ENCODE peak calls at places on chromosomes 2 and 18, in four cellular contexts. One of them, this sample, is unnamed.

GRCh38 chr2:207852791-207853190 is 83.1 kb upstream of the FZD5 start:
- DNase-seq in right lobe of liver: no peak
- DNase-seq in foreskin fibroblast: no peak
- DNase-seq in CD8-positive, alpha-beta T cell: no peak
- DNase-seq in this sample: no peak

GRCh38 chr2:119231975-119232665 is 8.5 kb downstream of the STEAP3 start:
- DNase-seq in right lobe of liver: no peak
- DNase-seq in foreskin fibroblast: peak
- DNase-seq in CD8-positive, alpha-beta T cell: no peak
- DNase-seq in this sample: peak

GRCh38 chr2:241892299-241893137 is 23.0 kb downstream of the RTP5 start:
- DNase-seq in foreskin fibroblast: peak
- DNase-seq in right lobe of liver: no peak
- DNase-seq in CD8-positive, alpha-beta T cell: no peak
- DNase-seq in this sample: no peak

GRCh38 chr2:25698752-25699151 is 25.4 kb upstream of the DTNB start:
- DNase-seq in right lobe of liver: no peak
- DNase-seq in CD8-positive, alpha-beta T cell: no peak
- DNase-seq in foreskin fibroblast: no peak
- DNase-seq in this sample: peak

GRCh38 chr2:14760169-14760568 is 127.7 kb downstream of the LRATD1 start:
- DNase-seq in CD8-positive, alpha-beta T cell: no peak
- DNase-seq in foreskin fibroblast: no peak
- DNase-seq in right lobe of liver: no peak
- DNase-seq in this sample: no peak

GRCh38 chr2:16207611-16208010 is 267.3 kb downstream of the MYCN start:
- DNase-seq in right lobe of liver: no peak
- DNase-seq in CD8-positive, alpha-beta T cell: no peak
- DNase-seq in foreskin fibroblast: no peak
- DNase-seq in this sample: no peak

GRCh38 chr2:18861951-18862350 is 272.6 kb upstream of the NT5C1B start:
- DNase-seq in foreskin fibroblast: no peak
- DNase-seq in right lobe of liver: no peak
- DNase-seq in CD8-positive, alpha-beta T cell: no peak
- DNase-seq in this sample: no peak

GRCh38 chr18:34709104-34709503 is 994 bp upstream of the DTNA start:
- DNase-seq in right lobe of liver: no peak
- DNase-seq in foreskin fibroblast: peak
- DNase-seq in CD8-positive, alpha-beta T cell: no peak
- DNase-seq in this sample: peak

GRCh38 chr2:235496239-235496621 is 2.4 kb downstream of the AGAP1 start:
- DNase-seq in CD8-positive, alpha-beta T cell: no peak
- DNase-seq in foreskin fibroblast: peak
- DNase-seq in right lobe of liver: no peak
- DNase-seq in this sample: peak

GRCh38 chr2:6913415-6914157 is 3.6 kb upstream of the RNF144A start:
- DNase-seq in CD8-positive, alpha-beta T cell: peak
- DNase-seq in foreskin fibroblast: no peak
- DNase-seq in right lobe of liver: no peak
- DNase-seq in this sample: no peak

GRCh38 chr2:74026674-74027294 is 42.1 kb downstream of the TET3 start:
- DNase-seq in foreskin fibroblast: no peak
- DNase-seq in right lobe of liver: no peak
- DNase-seq in CD8-positive, alpha-beta T cell: no peak
- DNase-seq in this sample: no peak

GRCh38 chr18:58288922-58289797 is 245.1 kb downstream of the NEDD4L start:
- DNase-seq in CD8-positive, alpha-beta T cell: no peak
- DNase-seq in foreskin fibroblast: peak
- DNase-seq in right lobe of liver: no peak
- DNase-seq in this sample: peak

GRCh38 chr18:33210575-33211189 is 229.8 kb downstream of the CCDC178 start:
- DNase-seq in CD8-positive, alpha-beta T cell: no peak
- DNase-seq in foreskin fibroblast: peak
- DNase-seq in right lobe of liver: no peak
- DNase-seq in this sample: peak

GRCh38 chr2:159617651-159618050 is 1.3 kb upstream of the BAZ2B start:
- DNase-seq in CD8-positive, alpha-beta T cell: no peak
- DNase-seq in right lobe of liver: no peak
- DNase-seq in foreskin fibroblast: no peak
- DNase-seq in this sample: peak

GRCh38 chr2:216328347-216328746 is 43.9 kb downstream of the MARCHF4 start:
- DNase-seq in foreskin fibroblast: no peak
- DNase-seq in right lobe of liver: no peak
- DNase-seq in CD8-positive, alpha-beta T cell: no peak
- DNase-seq in this sample: peak

GRCh38 chr18:45156941-45157340 is 458.3 kb upstream of the SLC14A2 start:
- DNase-seq in right lobe of liver: no peak
- DNase-seq in CD8-positive, alpha-beta T cell: no peak
- DNase-seq in foreskin fibroblast: no peak
- DNase-seq in this sample: peak

GRCh38 chr2:177001334-177001733 is 211.3 kb upstream of the HNRNPA3 start:
- DNase-seq in foreskin fibroblast: no peak
- DNase-seq in CD8-positive, alpha-beta T cell: no peak
- DNase-seq in right lobe of liver: no peak
- DNase-seq in this sample: no peak

DNA sequence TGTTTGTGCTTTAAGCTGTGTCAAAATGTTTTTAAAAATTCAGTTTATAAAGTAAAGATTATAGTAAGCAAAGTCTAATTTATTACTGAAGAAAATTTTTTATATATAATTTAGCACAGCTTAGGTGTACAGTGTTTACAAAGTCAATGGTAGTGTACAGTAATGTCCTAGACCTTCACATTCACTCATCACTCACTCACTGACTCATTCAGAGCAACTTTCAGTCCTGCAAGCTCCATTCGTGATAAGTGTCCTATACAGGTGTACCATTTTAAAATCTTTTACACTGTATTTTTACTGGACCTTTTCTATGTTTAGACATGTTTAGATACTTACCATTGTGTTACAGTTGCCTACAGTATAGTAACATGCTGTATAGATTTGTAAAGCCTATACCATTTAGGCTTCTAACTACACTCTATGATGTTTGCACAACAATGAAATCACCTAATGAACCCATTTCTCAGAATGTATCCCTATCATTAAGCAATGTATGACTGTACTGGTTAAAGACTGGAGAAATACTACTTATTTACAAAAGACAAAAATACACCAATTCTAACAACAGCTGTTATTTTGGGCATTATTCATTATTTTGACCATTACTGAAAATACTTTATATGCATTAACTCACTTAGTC is 95.1 kb downstream of the STRN start:
- DNase-seq in CD8-positive, alpha-beta T cell: no peak
- DNase-seq in right lobe of liver: no peak
- DNase-seq in foreskin fibroblast: no peak
- DNase-seq in this sample: peak
- H3K4me3 ChIP-seq in CD8-positive, alpha-beta T cell: no peak
- H3K4me3 ChIP-seq in right lobe of liver: no peak
- H3K4me3 ChIP-seq in foreskin fibroblast: no peak
- H3K4me3 ChIP-seq in this sample: no peak

GRCh38 chr2:127196998-127197397 is 23.1 kb downstream of the CYP27C1 start:
- DNase-seq in right lobe of liver: no peak
- DNase-seq in CD8-positive, alpha-beta T cell: no peak
- DNase-seq in foreskin fibroblast: no peak
- DNase-seq in this sample: no peak
- TF ChIP-seq CTCF in right lobe of liver: peak
- TF ChIP-seq CTCF in CD8-positive, alpha-beta T cell: peak
- TF ChIP-seq CTCF in foreskin fibroblast: peak
- TF ChIP-seq CTCF in this sample: peak

DNA sequence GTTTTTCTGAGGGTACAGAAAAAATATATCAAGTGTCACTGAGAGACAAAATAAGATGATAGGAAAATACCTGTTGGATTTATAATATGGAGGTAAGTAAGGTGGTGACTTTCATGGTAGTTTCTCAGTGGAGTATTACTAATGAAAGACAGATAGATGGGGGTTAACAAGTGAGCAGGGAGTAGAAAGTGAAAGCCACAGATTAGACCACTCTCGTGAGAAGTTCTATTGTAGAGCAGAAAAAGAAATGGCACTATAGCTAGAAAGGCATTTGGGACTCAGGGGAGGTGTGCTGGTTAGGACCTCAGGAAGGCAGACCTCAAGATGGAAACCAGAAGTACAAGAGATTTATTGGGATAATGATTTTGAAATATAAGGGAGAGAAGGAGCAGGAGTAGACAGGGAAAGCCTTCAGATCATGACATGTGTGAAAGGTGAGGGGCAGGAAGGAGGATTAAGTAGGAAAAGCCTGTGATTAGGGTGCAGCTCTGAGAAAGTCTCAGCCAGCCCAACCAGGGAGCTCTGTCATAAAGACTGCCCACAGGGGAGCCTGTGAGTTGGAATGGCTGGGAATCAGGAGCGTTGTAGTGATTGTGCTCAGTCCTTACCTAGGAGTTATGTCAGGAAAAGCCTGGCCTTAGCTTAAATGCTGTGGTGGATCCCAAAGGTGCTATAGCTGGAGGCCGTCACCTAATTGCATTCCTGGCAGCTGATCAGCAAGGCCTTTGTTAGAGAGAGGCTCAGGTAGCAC is 198.1 kb downstream of the IKZF2 start:
- DNase-seq in CD8-positive, alpha-beta T cell: no peak
- DNase-seq in right lobe of liver: no peak
- DNase-seq in foreskin fibroblast: no peak
- DNase-seq in this sample: no peak
- H3K4me3 ChIP-seq in CD8-positive, alpha-beta T cell: no peak
- H3K4me3 ChIP-seq in right lobe of liver: no peak
- H3K4me3 ChIP-seq in foreskin fibroblast: no peak
- H3K4me3 ChIP-seq in this sample: no peak

DNA sequence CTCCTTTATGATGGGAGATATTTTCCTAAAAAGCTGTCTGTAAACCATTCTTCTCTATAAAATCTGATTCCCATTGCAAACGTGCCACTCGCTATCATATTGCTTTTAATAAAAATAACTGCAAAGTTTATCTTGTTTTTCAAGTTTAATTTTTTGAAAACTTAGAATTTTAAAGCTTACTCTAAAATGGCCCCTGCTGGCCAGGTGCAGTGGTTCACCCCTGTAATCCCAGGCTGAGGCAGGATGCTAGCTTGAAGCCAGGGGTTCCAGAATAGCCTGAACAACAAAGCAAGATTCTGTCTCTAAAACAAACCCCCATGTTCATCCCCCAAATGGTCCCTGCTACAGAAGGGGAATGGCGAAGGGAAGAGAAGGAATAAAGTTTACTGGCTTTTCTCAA is 25.6 kb downstream of the CNRIP1 start:
- DNase-seq in right lobe of liver: no peak
- DNase-seq in CD8-positive, alpha-beta T cell: no peak
- DNase-seq in foreskin fibroblast: no peak
- DNase-seq in this sample: no peak
- TF ChIP-seq CTCF in right lobe of liver: no peak
- TF ChIP-seq CTCF in CD8-positive, alpha-beta T cell: no peak
- TF ChIP-seq CTCF in foreskin fibroblast: no peak
- TF ChIP-seq CTCF in this sample: no peak

GRCh38 chr2:55051026-55051866 is 995 bp upstream of the RTN4 start:
- DNase-seq in right lobe of liver: no peak
- DNase-seq in foreskin fibroblast: peak
- DNase-seq in CD8-positive, alpha-beta T cell: peak
- DNase-seq in this sample: peak
- H3K4me3 ChIP-seq in right lobe of liver: peak
- H3K4me3 ChIP-seq in foreskin fibroblast: peak
- H3K4me3 ChIP-seq in CD8-positive, alpha-beta T cell: peak
- H3K4me3 ChIP-seq in this sample: peak

GRCh38 chr2:40213071-40213470 is 238.8 kb downstream of the SLC8A1 start:
- DNase-seq in right lobe of liver: no peak
- DNase-seq in CD8-positive, alpha-beta T cell: no peak
- DNase-seq in foreskin fibroblast: peak
- DNase-seq in this sample: peak
- TF ChIP-seq CTCF in right lobe of liver: peak
- TF ChIP-seq CTCF in CD8-positive, alpha-beta T cell: no peak
- TF ChIP-seq CTCF in foreskin fibroblast: peak
- TF ChIP-seq CTCF in this sample: peak

DNA sequence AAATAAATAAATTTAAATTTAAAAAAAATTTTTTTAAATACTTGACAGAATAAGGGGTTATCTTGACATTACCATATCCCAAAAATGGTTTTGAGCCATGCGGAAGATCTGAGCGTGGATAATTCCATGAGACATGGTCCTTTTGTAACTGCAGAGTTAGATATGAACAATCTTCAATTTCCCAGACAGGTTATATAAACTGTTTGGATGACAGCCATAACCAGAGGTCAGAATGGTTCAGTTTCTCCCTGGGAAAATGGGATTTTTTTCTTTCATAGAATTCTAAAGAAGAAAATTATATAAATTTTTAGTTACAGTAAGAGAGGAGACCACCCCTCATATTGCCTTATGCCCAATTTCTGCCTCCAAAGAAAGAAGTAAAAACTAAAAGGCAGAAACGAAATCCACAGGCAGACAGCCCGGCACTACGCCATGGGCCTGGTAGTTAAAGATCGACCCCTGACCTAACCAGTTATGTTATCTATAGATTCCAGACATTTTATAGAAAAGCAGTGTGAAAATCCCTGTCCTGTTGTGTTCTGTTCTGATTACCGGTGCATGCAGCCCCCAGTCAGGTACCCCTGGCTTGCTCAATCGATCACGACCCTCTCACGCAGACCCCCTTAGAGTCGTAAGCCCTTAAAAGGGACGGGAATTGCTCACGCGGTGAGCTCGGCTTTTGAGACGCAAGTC is 3.0 kb downstream of the GALM start:
- DNase-seq in right lobe of liver: no peak
- DNase-seq in CD8-positive, alpha-beta T cell: no peak
- DNase-seq in foreskin fibroblast: no peak
- DNase-seq in this sample: no peak
- H3K4me3 ChIP-seq in right lobe of liver: no peak
- H3K4me3 ChIP-seq in CD8-positive, alpha-beta T cell: no peak
- H3K4me3 ChIP-seq in foreskin fibroblast: no peak
- H3K4me3 ChIP-seq in this sample: no peak

This sample was measured in epithelial cell of esophagus.